ENCODE peak calls at places on chromosome 12, in six cellular contexts. T, V, E, G, U and W are unnamed samples.

GRCh38 chr12:43882578-43883178 is 46.8 kb downstream of the TMEM117 start:
- DNase-seq in V (no peak), U (peak), T (no peak), G (peak), E (no peak), W (no peak)

GRCh38 chr12:14803830-14804160 is 325 bp downstream of the C12orf60 start:
- DNase-seq in V (no peak), G (no peak), U (peak), T (no peak), E (no peak), W (no peak)

GRCh38 chr12:64691227-64691792 is 67.9 kb downstream of the GNS start:
- DNase-seq in U (no peak), T (no peak), V (no peak), E (no peak), G (no peak), W (no peak)

GRCh38 chr12:125181107-125181506 is 115.9 kb downstream of the AACS start:
- DNase-seq in T (no peak), U (no peak), E (no peak), V (no peak), G (no peak), W (no peak)

GRCh38 chr12:104602426-104602825 is 145.7 kb downstream of the CHST11 start:
- DNase-seq in U (no peak), T (no peak), E (no peak), V (no peak), G (no peak), W (no peak)

GRCh38 chr12:123912415-123913385 is 59.9 kb downstream of the CCDC92 start:
- DNase-seq in E (no peak), U (no peak), V (no peak), T (no peak), G (no peak), W (no peak)

GRCh38 chr12:116076399-116076798 is 201.1 kb downstream of the MED13L start:
- DNase-seq in V (no peak), U (no peak), G (no peak), T (no peak), E (no peak), W (no peak)

GRCh38 chr12:108368089-108368488 is 29.0 kb upstream of the CMKLR1 start:
- DNase-seq in G (no peak), U (no peak), V (no peak), E (no peak), T (no peak), W (no peak)

GRCh38 chr12:54736549-54736948 is 88.4 kb upstream of the DCD start:
- DNase-seq in U (no peak), E (no peak), G (no peak), T (no peak), V (no peak), W (no peak)

GRCh38 chr12:4819654-4820053 is 90.1 kb upstream of the KCNA1 start:
- DNase-seq in V (no peak), G (peak), U (no peak), E (no peak), T (no peak), W (no peak)

GRCh38 chr12:45034861-45035265 is 16.0 kb downstream of the DBX2 start:
- DNase-seq in T (no peak), V (no peak), U (no peak), G (no peak), E (no peak), W (no peak)

GRCh38 chr12:77725611-77726010 is 105.1 kb upstream of the NAV3 start:
- DNase-seq in V (no peak), U (no peak), T (no peak), E (no peak), G (no peak), W (no peak)

GRCh38 chr12:104658085-104658484 is 201.3 kb downstream of the CHST11 start:
- DNase-seq in V (no peak), T (no peak), U (no peak), E (no peak), G (no peak), W (no peak)

GRCh38 chr12:12226187-12226586 is 40.7 kb downstream of the LRP6 start:
- DNase-seq in E (no peak), V (no peak), T (no peak), G (no peak), U (no peak), W (no peak)

GRCh38 chr12:121096199-121096798 is 36.4 kb upstream of the P2RX7 start:
- DNase-seq in E (no peak), V (no peak), U (no peak), G (no peak), T (no peak), W (no peak)

GRCh38 chr12:34597548-34598351 is 575.5 kb downstream of the ALG10 start:
- DNase-seq in V (no peak), E (peak), G (no peak), T (no peak), U (no peak), W (peak)

GRCh38 chr12:1630081-1630826 is 1.2 kb downstream of the WNT5B start:
- DNase-seq in V (no peak), E (peak), T (peak), G (no peak), U (no peak), W (peak)

GRCh38 chr12:76047060-76047459 is 15.5 kb upstream of the PHLDA1 start:
- DNase-seq in G (no peak), U (no peak), T (no peak), E (no peak), V (no peak), W (no peak)

GRCh38 chr12:6869049-6870021 is 2.0 kb downstream of the TPI1 start:
- DNase-seq in T (peak), G (peak), V (peak), U (peak), E (peak), W (peak)

GRCh38 chr12:6871052-6871957 is 1.8 kb downstream of the SPSB2 start:
- DNase-seq in G (no peak), T (no peak), E (no peak), U (peak), V (no peak), W (peak)

GRCh38 chr12:6873094-6874006 is at the start of gene SPSB2:
- DNase-seq in T (peak), G (peak), E (peak), U (peak), V (peak), W (peak)

GRCh38 chr12:6868211-6869048 is 1.1 kb downstream of the TPI1 start:
- DNase-seq in V (no peak), T (no peak), U (no peak), G (no peak), E (no peak), W (no peak)

DNA sequence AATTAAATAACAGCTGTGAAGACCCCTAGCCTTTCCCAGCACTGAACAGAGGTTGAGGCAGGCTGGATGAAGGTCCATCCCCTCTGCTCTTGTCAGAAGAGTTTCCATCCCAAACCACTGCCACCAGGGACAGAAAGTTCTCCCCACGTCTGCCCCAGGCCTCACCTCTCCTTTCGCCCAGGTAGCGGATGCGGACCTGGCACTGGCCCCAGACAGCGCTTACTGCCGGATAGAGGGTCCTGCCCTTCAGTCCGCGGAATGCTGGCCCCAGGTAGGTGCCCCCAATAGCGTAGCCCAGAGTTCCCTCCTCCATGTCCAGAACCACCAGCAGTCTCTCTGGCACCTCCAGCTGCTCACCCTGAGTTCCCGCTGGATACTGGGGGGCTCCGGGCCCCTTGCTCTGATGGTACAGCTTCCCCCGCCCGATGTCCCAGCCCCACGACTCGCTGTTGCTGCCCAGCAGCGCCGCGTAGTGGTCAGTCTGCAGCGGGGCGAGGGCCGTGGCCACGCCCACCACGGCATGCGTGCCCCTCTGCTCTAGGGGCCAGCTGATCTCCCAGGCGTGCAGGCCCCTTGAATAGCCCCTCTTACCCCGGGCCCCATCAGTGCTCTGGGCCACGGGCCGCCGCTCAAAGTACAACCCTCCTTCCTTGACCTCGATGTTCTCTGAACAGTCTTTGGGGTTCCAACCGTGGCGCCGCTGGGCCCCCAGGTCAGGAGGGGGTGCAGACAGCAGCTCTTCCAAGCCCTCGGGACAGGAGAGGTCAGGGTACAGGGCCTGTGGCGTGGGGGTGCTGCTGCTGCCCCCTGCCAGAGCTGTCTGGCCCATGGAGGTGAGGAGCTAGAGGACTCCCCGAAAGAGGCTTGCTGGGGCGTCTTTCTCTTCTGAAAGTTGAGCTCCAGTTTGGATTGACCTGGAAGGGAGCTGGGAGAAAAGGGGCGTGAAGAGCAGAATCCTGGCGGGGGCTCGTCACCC is 742 bp downstream of the SPSB2 start:
- DNase-seq in U (peak), T (peak), G (peak), V (peak), E (peak), W (peak)
- TF ChIP-seq POLR2A in U (no peak), T (no peak), G (no peak), V (no peak), E (no peak), W (no peak)

DNA sequence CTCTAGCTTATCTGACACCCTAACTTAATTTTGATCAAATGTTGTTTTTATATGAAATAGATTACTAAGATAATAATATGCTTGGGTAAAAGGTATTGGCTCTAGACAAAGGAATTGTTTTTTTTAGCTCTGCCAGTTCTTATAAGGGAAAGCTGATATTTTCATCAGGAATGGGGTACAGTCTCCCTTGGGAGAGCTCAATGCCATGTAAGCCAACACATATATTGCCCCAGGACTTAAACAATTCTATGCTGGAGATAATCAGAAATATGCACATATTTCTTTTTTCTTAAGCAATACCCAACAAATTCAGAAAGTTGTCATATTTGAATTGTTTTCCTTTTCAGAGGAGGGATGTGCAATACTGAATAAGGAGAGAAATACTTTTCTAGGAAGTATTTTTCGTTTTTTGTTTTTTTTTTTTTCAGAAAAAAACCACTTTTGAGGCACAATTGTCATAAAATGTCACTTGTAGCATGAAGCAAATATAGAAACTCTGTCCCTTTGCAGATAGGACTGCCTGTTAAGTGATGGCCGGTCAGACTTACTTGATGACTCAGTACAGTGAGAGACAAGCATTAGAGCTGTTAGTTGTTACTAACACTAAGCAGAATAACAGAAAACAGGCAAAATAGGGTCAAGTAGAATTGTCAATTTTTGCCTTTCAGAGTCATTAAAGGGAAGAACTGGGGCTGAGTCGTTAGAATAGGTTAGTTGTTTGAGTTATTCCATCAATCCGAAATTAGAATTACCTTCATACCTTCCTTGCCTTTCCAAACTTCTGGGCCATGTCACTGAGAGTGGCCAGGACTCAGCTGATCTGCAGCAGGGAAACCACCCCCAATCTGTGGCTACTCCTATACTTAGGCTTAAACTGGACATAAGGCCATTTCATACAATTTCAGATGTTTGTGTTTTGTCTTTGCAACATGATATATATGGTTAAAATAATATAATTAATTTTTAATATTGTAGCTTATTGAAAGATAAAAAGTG is 168.1 kb downstream of the SLC38A4 start:
- DNase-seq in V (no peak), G (no peak), T (no peak), U (no peak), E (no peak), W (no peak)
- H3K4me3 ChIP-seq in V (no peak), G (no peak), T (no peak), U (no peak), E (no peak), W (no peak)

GRCh38 chr12:6553051-6553868 is 2.6 kb downstream of the IFFO1 start:
- DNase-seq in E (peak), T (peak), V (peak), G (peak), U (no peak), W (no peak)
- TF ChIP-seq POLR2A in E (no peak), T (no peak), V (peak), G (no peak), U (no peak), W (no peak)

GRCh38 chr12:22979854-22980253 is 354.9 kb downstream of the ETNK1 start:
- DNase-seq in V (no peak), E (no peak), U (no peak), G (no peak), T (no peak), W (no peak)

GRCh38 chr12:22978962-22979361 is 354.0 kb downstream of the ETNK1 start:
- DNase-seq in V (no peak), U (no peak), T (no peak), E (no peak), G (no peak), W (no peak)

GRCh38 chr12:22981711-22982110 is 356.7 kb downstream of the ETNK1 start:
- DNase-seq in G (no peak), E (no peak), T (no peak), U (no peak), V (no peak), W (no peak)

GRCh38 chr12:22986997-22987396 is 362.0 kb downstream of the ETNK1 start:
- DNase-seq in V (no peak), E (no peak), G (no peak), T (no peak), U (no peak), W (no peak)

GRCh38 chr12:22982635-22983034 is 357.7 kb downstream of the ETNK1 start:
- DNase-seq in U (no peak), E (no peak), T (no peak), V (no peak), G (no peak), W (no peak)
- H3K4me3 ChIP-seq in U (no peak), E (no peak), T (no peak), V (no peak), G (no peak), W (no peak)

DNA sequence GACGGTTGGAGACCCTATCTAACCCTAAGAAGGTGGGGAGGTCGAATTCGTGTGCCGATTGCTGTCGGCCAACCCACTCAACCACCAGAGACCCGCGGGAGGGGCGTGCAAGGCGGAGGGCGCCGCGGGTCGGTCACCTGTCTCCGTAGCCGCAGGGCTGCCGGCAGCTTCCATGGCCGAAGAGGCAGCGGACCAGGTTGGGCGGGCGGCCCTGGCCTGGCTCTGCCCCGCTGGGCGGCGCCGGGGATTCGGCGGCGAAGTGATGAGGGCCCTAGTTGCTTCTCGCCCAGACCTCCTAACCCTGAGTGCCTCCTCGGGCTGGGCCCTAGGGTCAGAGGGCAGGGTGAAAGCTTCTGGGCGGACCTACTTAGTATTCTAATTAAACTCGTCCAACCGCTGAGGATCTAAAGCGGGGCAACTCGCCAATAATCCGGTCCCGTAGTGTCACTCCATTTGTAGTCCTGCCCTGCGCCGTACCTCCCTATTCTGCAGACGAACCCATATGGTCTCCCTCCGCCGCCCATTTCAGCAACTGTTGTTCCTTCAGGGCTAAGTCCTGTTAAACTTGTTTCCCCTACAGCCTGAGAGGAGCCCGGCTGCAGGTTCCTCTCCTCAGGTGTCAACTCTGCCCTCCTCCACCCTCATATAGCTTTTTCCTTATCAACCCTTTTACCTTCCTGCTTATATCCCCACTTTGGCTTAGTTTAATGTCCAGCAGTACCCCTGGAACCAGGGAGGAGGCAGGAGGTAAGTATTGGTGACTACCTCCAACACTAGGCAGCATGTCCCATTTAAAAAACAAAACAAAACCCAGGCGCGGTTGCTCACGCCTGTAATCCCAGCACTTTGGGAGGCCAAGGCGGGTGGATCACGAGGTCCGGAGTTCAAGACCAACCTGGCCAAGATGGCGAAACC is at the start of gene PYM1:
- DNase-seq in T (peak), G (peak), U (peak), V (peak), E (peak), W (peak)
- TF ChIP-seq POLR2A in T (no peak), G (no peak), U (peak), V (peak), E (peak), W (no peak)

DNA sequence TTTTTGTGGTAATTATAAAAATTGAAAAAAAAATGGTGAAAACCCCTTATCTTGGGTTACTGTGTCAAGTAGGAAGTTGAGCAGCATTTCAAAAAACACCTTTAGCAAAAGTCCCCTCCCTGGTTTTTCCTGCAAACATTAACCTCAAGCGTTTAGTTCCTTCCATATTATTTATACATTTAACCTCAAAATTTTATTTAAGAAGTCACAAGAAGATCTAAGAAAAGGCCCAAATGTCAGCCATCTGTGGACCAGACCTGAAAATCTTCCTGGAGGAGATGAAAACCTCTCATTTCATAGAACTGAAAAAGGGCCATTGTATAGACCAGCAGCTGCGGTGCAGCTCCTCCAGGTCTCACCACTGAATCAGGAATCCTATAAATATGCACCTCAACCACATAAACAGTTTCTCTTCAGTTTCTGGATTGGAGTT is 40.4 kb upstream of the BTG1 start:
- DNase-seq in V (no peak), E (no peak), G (no peak), T (no peak), U (no peak), W (no peak)
- H3K4me3 ChIP-seq in V (no peak), E (no peak), G (no peak), T (no peak), U (no peak), W (no peak)